ENCODE peak calls at places on chromosomes 6 and 20, in four cellular contexts. A is sigmoid colon, I is heart left ventricle, R is body of pancreas. J is an unnamed sample.

GRCh38 chr6:125940691-125941090 is 15.9 kb upstream of the HINT3 start:
- DNase-seq in A (no peak), R (no peak), I (no peak), J (no peak)

GRCh38 chr6:169990095-169991030 is 238.9 kb downstream of the ERMARD start:
- DNase-seq in I (no peak), A (peak), R (no peak), J (peak)

GRCh38 chr6:159170999-159171712 is 2.0 kb downstream of the FNDC1 start:
- DNase-seq in R (no peak), A (no peak), I (peak), J (no peak)

GRCh38 chr20:49854190-49854875 is 41.7 kb downstream of the SLC9A8 start:
- DNase-seq in I (no peak), A (no peak), R (no peak), J (no peak)

GRCh38 chr6:2875840-2876207 is 27.3 kb downstream of the SERPINB9 start:
- DNase-seq in R (peak), I (peak), A (no peak), J (no peak)

GRCh38 chr6:125507987-125508655 is 206.4 kb upstream of the HDDC2 start:
- DNase-seq in A (no peak), I (peak), R (peak), J (no peak)

GRCh38 chr6:157106487-157106886 is 216.8 kb downstream of the TMEM242 start:
- DNase-seq in A (no peak), R (no peak), I (no peak), J (no peak)

GRCh38 chr6:19734519-19734918 is 102.7 kb upstream of the ID4 start:
- DNase-seq in A (no peak), R (no peak), I (no peak), J (no peak)

GRCh38 chr6:1536526-1537429 is 72.9 kb upstream of the FOXC1 start:
- DNase-seq in A (no peak), I (no peak), R (no peak), J (no peak)

GRCh38 chr20:21557246-21557982 is 43.5 kb upstream of the NKX2-2 start:
- DNase-seq in R (no peak), A (no peak), I (no peak), J (peak)

GRCh38 chr6:35048031-35048613 is 93.0 kb downstream of the TCP11 start:
- DNase-seq in I (peak), R (no peak), A (peak), J (no peak)

GRCh38 chr6:169452117-169452868 is 198.6 kb upstream of the THBS2 start:
- DNase-seq in A (peak), I (peak), R (peak), J (peak)

GRCh38 chr6:45609141-45609638 is 231.5 kb upstream of the SUPT3H start:
- DNase-seq in I (no peak), R (no peak), A (no peak), J (peak)

GRCh38 chr20:20772492-20773047 is 60.1 kb upstream of the RALGAPA2 start:
- DNase-seq in I (no peak), A (no peak), R (no peak), J (no peak)

GRCh38 chr6:3026811-3027626 is 27.3 kb downstream of the NQO2 start:
- DNase-seq in A (no peak), I (no peak), R (no peak), J (no peak)

GRCh38 chr6:53767941-53768340 is 26.9 kb upstream of the LRRC1 start:
- DNase-seq in A (no peak), R (no peak), I (no peak), J (no peak)

GRCh38 chr6:54992789-54993188 is 146.2 kb downstream of the FAM83B start:
- DNase-seq in I (no peak), R (no peak), A (no peak), J (no peak)

GRCh38 chr6:150598858-150599198 is 857 bp upstream of the PLEKHG1 start:
- DNase-seq in I (no peak), A (no peak), R (no peak), J (no peak)

GRCh38 chr6:151609146-151609962 is 115.5 kb downstream of the CCDC170 start:
- DNase-seq in I (peak), R (no peak), A (peak), J (no peak)

GRCh38 chr20:16573011-16573965 is at the start of gene KIF16B:
- DNase-seq in I (peak), R (peak), A (peak), J (peak)

GRCh38 chr6:163711615-163712568 is 297.4 kb downstream of the QKI start:
- DNase-seq in A (peak), I (peak), R (peak), J (peak)

DNA sequence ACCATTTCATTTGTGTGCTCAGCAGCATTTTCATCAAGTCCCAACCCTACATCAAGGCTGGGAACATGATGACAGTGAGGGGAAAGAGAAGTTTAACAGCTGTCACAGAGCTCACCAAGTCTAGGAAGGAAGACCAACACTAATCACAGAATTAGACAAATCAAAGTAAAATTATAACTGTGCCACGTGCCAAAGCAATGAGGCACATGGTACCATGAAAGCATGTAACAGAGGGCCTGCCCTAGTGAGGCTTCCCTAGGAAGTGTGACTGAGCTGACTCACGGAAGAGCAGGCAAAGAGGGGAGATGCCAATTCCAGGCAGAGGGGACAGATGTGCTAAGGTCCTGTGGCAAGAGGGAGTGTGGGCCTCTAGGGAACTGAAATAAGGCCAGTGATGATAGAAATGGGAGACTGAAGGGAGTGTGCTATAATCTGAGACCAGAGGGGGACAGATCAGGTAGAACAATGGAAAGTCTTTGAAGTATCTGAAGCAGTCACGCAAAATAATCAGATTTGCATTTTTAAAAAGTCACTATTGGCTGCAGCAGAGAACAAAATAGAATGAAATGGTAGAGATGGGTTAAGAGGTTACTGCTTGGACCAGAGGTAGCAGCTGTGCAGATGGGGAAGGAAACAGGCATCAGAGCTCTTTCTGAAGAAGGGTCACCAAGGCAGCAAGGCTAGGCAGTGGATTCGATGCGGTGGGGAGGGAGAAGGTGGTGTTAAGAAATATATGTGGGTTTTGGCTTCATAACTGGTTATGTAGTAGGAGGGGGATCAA is 86.8 kb downstream of the GPR6 start:
- DNase-seq in R (no peak), A (no peak), I (no peak), J (no peak)
- TF ChIP-seq POLR2A in R (no peak), A (no peak), I (no peak), J (no peak)

DNA sequence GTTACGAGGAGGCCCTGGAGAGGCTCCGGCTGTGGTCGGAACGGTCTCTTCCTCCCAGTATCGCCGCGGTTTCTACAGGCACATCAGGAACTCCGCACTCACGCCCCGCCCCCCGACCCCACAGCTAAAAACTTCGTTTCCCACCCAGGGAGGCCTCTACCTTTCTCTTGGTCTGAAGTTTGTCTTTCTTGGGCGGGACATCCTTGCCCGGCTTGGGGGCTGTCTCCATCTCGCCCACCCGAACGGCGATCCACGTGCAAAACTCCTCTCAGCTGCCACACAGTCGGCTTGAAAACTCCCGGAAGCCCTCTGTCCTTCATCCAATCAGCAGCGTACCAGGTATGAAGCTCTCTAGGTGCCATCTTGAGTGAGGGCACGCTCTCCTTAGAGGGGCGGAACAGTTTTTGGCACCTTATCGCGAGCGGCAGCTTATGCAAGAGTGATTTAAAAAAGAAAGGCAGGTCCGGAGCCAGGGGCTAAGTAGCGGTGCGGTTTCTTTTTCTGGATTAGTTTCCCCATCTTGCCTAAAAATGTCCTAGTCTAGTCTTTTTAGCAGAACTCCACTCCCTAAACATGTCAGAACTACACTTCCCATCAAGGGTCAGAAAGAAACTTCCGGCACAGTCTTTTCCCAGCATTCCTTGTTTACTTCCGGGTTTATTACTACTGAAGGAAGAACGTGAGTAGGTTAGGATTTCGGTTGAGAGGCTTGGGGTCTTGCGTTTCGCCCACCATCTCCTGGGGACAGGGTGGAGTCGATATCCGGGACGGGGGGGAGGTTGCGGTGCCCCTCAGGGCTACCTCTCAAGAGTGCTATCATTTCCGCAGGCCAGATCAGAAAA is at the start of the genes PFDN6 and WDR46:
- DNase-seq in I (peak), A (peak), R (peak), J (peak)
- TF ChIP-seq POLR2A in I (peak), A (no peak), R (no peak), J (no peak)

GRCh38 chr6:4135665-4136353 is 434 bp upstream of the ECI2 start:
- DNase-seq in R (peak), I (peak), A (peak), J (peak)
- TF ChIP-seq POLR2A in R (peak), I (peak), A (no peak), J (no peak)

DNA sequence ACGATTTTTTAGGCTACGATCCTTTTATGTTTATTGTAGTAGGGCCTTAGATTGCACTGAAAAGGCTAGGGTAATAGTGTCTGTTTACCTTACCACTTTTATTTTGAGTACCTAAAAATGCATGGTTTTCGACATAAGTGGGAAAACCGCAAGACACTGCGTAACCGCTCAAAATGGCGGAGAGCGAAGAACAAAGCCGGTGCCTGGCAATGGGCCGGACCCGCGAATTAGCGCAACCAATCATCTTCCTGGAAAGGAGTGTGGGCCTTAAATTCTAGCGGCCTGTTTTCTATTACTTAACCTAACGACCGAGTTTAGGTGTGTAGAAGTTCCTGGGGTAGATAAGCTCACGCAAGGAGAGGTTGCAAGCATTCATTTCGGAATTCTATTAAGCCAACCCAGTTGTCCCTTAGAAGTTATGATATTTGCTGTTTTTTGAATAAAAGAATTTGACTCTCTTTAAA is 118.0 kb downstream of the HFE start:
- DNase-seq in I (peak), A (peak), R (peak), J (peak)
- TF ChIP-seq POLR2A in I (no peak), A (peak), R (no peak), J (no peak)